ENCODE peak calls at places on chromosome 7, in four cellular contexts. One of them, this sample, is unnamed.

GRCh38 chr7:151099486-151100211 is 13.4 kb downstream of the AGAP3 start:
- DNase-seq in brain microvascular endothelial cell: no peak
- DNase-seq in astrocyte of the hippocampus: no peak
- DNase-seq in Kasumi-1: no peak
- DNase-seq in this sample: no peak

GRCh38 chr7:22814261-22815208 is 8.1 kb downstream of the TOMM7 start:
- DNase-seq in brain microvascular endothelial cell: no peak
- DNase-seq in astrocyte of the hippocampus: peak
- DNase-seq in Kasumi-1: no peak
- DNase-seq in this sample: no peak

GRCh38 chr7:5452937-5453540 is 29.4 kb upstream of the TNRC18 start:
- DNase-seq in brain microvascular endothelial cell: peak
- DNase-seq in astrocyte of the hippocampus: peak
- DNase-seq in Kasumi-1: no peak
- DNase-seq in this sample: no peak

GRCh38 chr7:116952640-116953371 is 495 bp upstream of the ST7 start:
- DNase-seq in brain microvascular endothelial cell: peak
- DNase-seq in astrocyte of the hippocampus: no peak
- DNase-seq in Kasumi-1: peak
- DNase-seq in this sample: no peak

GRCh38 chr7:21566094-21566493 is 23.3 kb downstream of the DNAH11 start:
- DNase-seq in brain microvascular endothelial cell: no peak
- DNase-seq in astrocyte of the hippocampus: peak
- DNase-seq in Kasumi-1: no peak
- DNase-seq in this sample: no peak

GRCh38 chr7:55132890-55133551 is 114.2 kb downstream of the EGFR start:
- DNase-seq in brain microvascular endothelial cell: peak
- DNase-seq in astrocyte of the hippocampus: peak
- DNase-seq in Kasumi-1: no peak
- DNase-seq in this sample: peak

GRCh38 chr7:8282162-8282561 is 20.2 kb upstream of the ICA1 start:
- DNase-seq in brain microvascular endothelial cell: no peak
- DNase-seq in astrocyte of the hippocampus: no peak
- DNase-seq in Kasumi-1: no peak
- DNase-seq in this sample: no peak

GRCh38 chr7:115332691-115333090 is 410.8 kb downstream of the MDFIC start:
- DNase-seq in brain microvascular endothelial cell: no peak
- DNase-seq in astrocyte of the hippocampus: no peak
- DNase-seq in Kasumi-1: no peak
- DNase-seq in this sample: no peak

GRCh38 chr7:14023342-14023741 is 33.9 kb upstream of the ETV1 start:
- DNase-seq in brain microvascular endothelial cell: no peak
- DNase-seq in astrocyte of the hippocampus: no peak
- DNase-seq in Kasumi-1: no peak
- DNase-seq in this sample: no peak

GRCh38 chr7:100065452-100066186 is 15.9 kb downstream of the ZNF3 start:
- DNase-seq in brain microvascular endothelial cell: no peak
- DNase-seq in astrocyte of the hippocampus: peak
- DNase-seq in Kasumi-1: no peak
- DNase-seq in this sample: peak

GRCh38 chr7:104643587-104644217 is 315.3 kb downstream of the LHFPL3 start:
- DNase-seq in brain microvascular endothelial cell: peak
- DNase-seq in astrocyte of the hippocampus: peak
- DNase-seq in Kasumi-1: peak
- DNase-seq in this sample: no peak

GRCh38 chr7:80950550-80950967 is 31.7 kb upstream of the SEMA3C start:
- DNase-seq in brain microvascular endothelial cell: no peak
- DNase-seq in astrocyte of the hippocampus: no peak
- DNase-seq in Kasumi-1: no peak
- DNase-seq in this sample: no peak

GRCh38 chr7:8125680-8126444 is 136.1 kb downstream of the ICA1 start:
- DNase-seq in brain microvascular endothelial cell: no peak
- DNase-seq in astrocyte of the hippocampus: no peak
- DNase-seq in Kasumi-1: peak
- DNase-seq in this sample: no peak

GRCh38 chr7:89757910-89758309 is 396.4 kb upstream of the STEAP1 start:
- DNase-seq in brain microvascular endothelial cell: no peak
- DNase-seq in astrocyte of the hippocampus: peak
- DNase-seq in Kasumi-1: no peak
- DNase-seq in this sample: no peak

GRCh38 chr7:139427788-139428187 is 55.7 kb downstream of the KLRG2 start:
- DNase-seq in brain microvascular endothelial cell: no peak
- DNase-seq in astrocyte of the hippocampus: no peak
- DNase-seq in Kasumi-1: no peak
- DNase-seq in this sample: no peak

GRCh38 chr7:33692956-33693355 is 212.4 kb upstream of the BMPER start:
- DNase-seq in brain microvascular endothelial cell: peak
- DNase-seq in astrocyte of the hippocampus: peak
- DNase-seq in Kasumi-1: no peak
- DNase-seq in this sample: no peak

GRCh38 chr7:114085592-114086490 is 167.0 kb upstream of the PPP1R3A start:
- DNase-seq in brain microvascular endothelial cell: peak
- DNase-seq in astrocyte of the hippocampus: peak
- DNase-seq in Kasumi-1: peak
- DNase-seq in this sample: peak

GRCh38 chr7:537911-538634 is 18.4 kb upstream of the PDGFA start:
- DNase-seq in brain microvascular endothelial cell: peak
- DNase-seq in astrocyte of the hippocampus: peak
- DNase-seq in Kasumi-1: no peak
- DNase-seq in this sample: no peak

GRCh38 chr7:120725376-120726039 is 132.4 kb downstream of the TSPAN12 start:
- DNase-seq in brain microvascular endothelial cell: peak
- DNase-seq in astrocyte of the hippocampus: peak
- DNase-seq in Kasumi-1: peak
- DNase-seq in this sample: no peak

GRCh38 chr7:39265912-39266591 is 288.3 kb downstream of the POU6F2 start:
- DNase-seq in brain microvascular endothelial cell: no peak
- DNase-seq in astrocyte of the hippocampus: peak
- DNase-seq in Kasumi-1: no peak
- DNase-seq in this sample: no peak

GRCh38 chr7:83468251-83468739 is 180.6 kb downstream of the SEMA3E start:
- DNase-seq in brain microvascular endothelial cell: peak
- DNase-seq in astrocyte of the hippocampus: peak
- DNase-seq in Kasumi-1: peak
- DNase-seq in this sample: peak

GRCh38 chr7:73560035-73560835 is 2.7 kb upstream of the BCL7B start:
- DNase-seq in brain microvascular endothelial cell: peak
- DNase-seq in astrocyte of the hippocampus: peak
- DNase-seq in Kasumi-1: peak
- DNase-seq in this sample: no peak

GRCh38 chr7:134690016-134690415 is 43.4 kb downstream of the BPGM start:
- DNase-seq in brain microvascular endothelial cell: peak
- DNase-seq in astrocyte of the hippocampus: peak
- DNase-seq in Kasumi-1: peak
- DNase-seq in this sample: no peak

GRCh38 chr7:102303669-102304422 is 17.2 kb downstream of the SH2B2 start:
- DNase-seq in brain microvascular endothelial cell: no peak
- DNase-seq in astrocyte of the hippocampus: no peak
- DNase-seq in Kasumi-1: no peak
- DNase-seq in this sample: no peak

GRCh38 chr7:157768198-157768597 is 431.4 kb downstream of the DNAJB6 start:
- DNase-seq in brain microvascular endothelial cell: no peak
- DNase-seq in astrocyte of the hippocampus: no peak
- DNase-seq in Kasumi-1: no peak
- DNase-seq in this sample: no peak

GRCh38 chr7:139647812-139648616 is 124.5 kb downstream of the CLEC2L start:
- DNase-seq in brain microvascular endothelial cell: peak
- DNase-seq in astrocyte of the hippocampus: peak
- DNase-seq in Kasumi-1: no peak
- DNase-seq in this sample: no peak

GRCh38 chr7:136086712-136087111 is 109.6 kb upstream of the MTPN start:
- DNase-seq in brain microvascular endothelial cell: peak
- DNase-seq in astrocyte of the hippocampus: peak
- DNase-seq in Kasumi-1: no peak
- DNase-seq in this sample: no peak

GRCh38 chr7:100406767-100407166 is 21.7 kb downstream of the ZCWPW1 start:
- DNase-seq in brain microvascular endothelial cell: peak
- DNase-seq in astrocyte of the hippocampus: peak
- DNase-seq in Kasumi-1: no peak
- DNase-seq in this sample: no peak

GRCh38 chr7:45646996-45647411 is 72.8 kb downstream of the ADCY1 start:
- DNase-seq in brain microvascular endothelial cell: peak
- DNase-seq in astrocyte of the hippocampus: no peak
- DNase-seq in Kasumi-1: no peak
- DNase-seq in this sample: no peak

GRCh38 chr7:97512441-97513207 is 219.3 kb upstream of the TAC1 start:
- DNase-seq in brain microvascular endothelial cell: no peak
- DNase-seq in astrocyte of the hippocampus: no peak
- DNase-seq in Kasumi-1: no peak
- DNase-seq in this sample: no peak

GRCh38 chr7:17029150-17029549 is 147.4 kb upstream of the AGR3 start:
- DNase-seq in brain microvascular endothelial cell: no peak
- DNase-seq in astrocyte of the hippocampus: no peak
- DNase-seq in Kasumi-1: no peak
- DNase-seq in this sample: no peak